ENCODE peak calls at places on chromosomes 12 and 14, in nine cellular contexts. F is heart right ventricle; A is Right ventricle myocardium inferior; L is A172; C is NCI-H1436 treated with DMSO at 0.1 percent for 48 hours; V is AML-193; N is activated CD8-positive, alpha-beta memory T cell treated with anti-CD3 and anti-CD28 coated beads, Interleukin-2, amount 50 U/mL, for 48 hours; R is hepatic stellate cell; U is activated CD4-positive, alpha-beta T cell treated with anti-CD3 and anti-CD28 coated beads for 48 hours. P is an unnamed sample.

GRCh38 chr14:95649230-95649629 is 37.0 kb upstream of the TCL1B start:
- DNase-seq in F (no peak), A (no peak), L (no peak), C (no peak), V (no peak), N (no peak), R (no peak), U (no peak), P (no peak)

GRCh38 chr12:68580911-68581310 is 29.8 kb upstream of the RAP1B start:
- DNase-seq in F (no peak), A (no peak), L (no peak), C (no peak), V (no peak), N (no peak), R (no peak), U (no peak), P (no peak)

GRCh38 chr14:102479777-102480176 is 29.8 kb downstream of the ANKRD9 start:
- DNase-seq in F (no peak), A (peak), L (no peak), C (no peak), V (no peak), N (no peak), R (peak), U (no peak), P (no peak)

GRCh38 chr14:101070540-101071492 is 167.3 kb upstream of the RTL1 start:
- DNase-seq in F (peak), A (peak), L (no peak), C (no peak), V (no peak), N (peak), R (no peak), U (no peak), P (no peak)

GRCh38 chr14:21054768-21055145 is 2.9 kb upstream of the RNASE8 start:
- DNase-seq in F (no peak), A (no peak), L (no peak), C (no peak), V (no peak), N (no peak), R (no peak), U (no peak), P (no peak)

GRCh38 chr14:61284001-61284400 is 2.9 kb upstream of the TMEM30B start:
- DNase-seq in F (no peak), A (no peak), L (no peak), C (no peak), V (no peak), N (no peak), R (no peak), U (no peak), P (no peak)

GRCh38 chr14:101174522-101174838 is 271.0 kb upstream of the RTL1 start:
- DNase-seq in F (no peak), A (no peak), L (no peak), C (no peak), V (no peak), N (no peak), R (no peak), U (no peak), P (no peak)

GRCh38 chr12:6715130-6715529 is 8.7 kb upstream of the COPS7A start:
- DNase-seq in F (no peak), A (no peak), L (no peak), C (no peak), V (no peak), N (no peak), R (no peak), U (no peak), P (no peak)

GRCh38 chr14:32507029-32507984 is 178.2 kb downstream of the AKAP6 start:
- DNase-seq in F (no peak), A (no peak), L (peak), C (no peak), V (no peak), N (no peak), R (peak), U (no peak), P (no peak)

GRCh38 chr12:24864796-24865125 is 84.1 kb downstream of the BCAT1 start:
- DNase-seq in F (no peak), A (no peak), L (peak), C (no peak), V (no peak), N (no peak), R (peak), U (no peak), P (no peak)

GRCh38 chr14:97978336-97978735 is 1181.2 kb downstream of the VRK1 start:
- DNase-seq in F (peak), A (peak), L (no peak), C (peak), V (no peak), N (peak), R (no peak), U (peak), P (peak)

GRCh38 chr14:99460793-99461192 is 19.9 kb downstream of the SETD3 start:
- DNase-seq in F (no peak), A (no peak), L (no peak), C (no peak), V (no peak), N (no peak), R (no peak), U (no peak), P (no peak)

GRCh38 chr12:57632369-57632897 is 568 bp downstream of the B4GALNT1 start:
- DNase-seq in F (no peak), A (no peak), L (peak), C (no peak), V (no peak), N (peak), R (peak), U (no peak), P (no peak)